ENCODE peak calls at places on chromosomes 7 and 10, in five cellular contexts. L is breast epithelium, C is IMR-90, O is uterus, K is heart left ventricle. I is an unnamed sample.
A peak's percentile ranks its signal among the peaks of the same experiment; 100 is the strongest.

GRCh38 chr7:156192921-156193320 is 380.7 kb upstream of the SHH start:
- DNase-seq in K (no peak), L (no peak), O (no peak), C (no peak), I (no peak)

GRCh38 chr7:45259966-45260646 is 102.5 kb downstream of the RAMP3 start:
- DNase-seq in K (peak; percentile 60), O (peak; percentile 43), L (peak; percentile 58), C (peak; percentile 7), I (peak; percentile 22)

GRCh38 chr10:120794390-120794789 is 56.8 kb upstream of the WDR11 start:
- DNase-seq in L (no peak), C (no peak), O (no peak), K (no peak), I (no peak)

GRCh38 chr7:83882551-83882950 is 233.6 kb upstream of the SEMA3E start:
- DNase-seq in K (no peak), L (no peak), C (no peak), O (no peak), I (no peak)

GRCh38 chr10:121310151-121310711 is 288.0 kb downstream of the FGFR2 start:
- DNase-seq in L (no peak), O (no peak), K (no peak), C (no peak), I (no peak)

GRCh38 chr10:53222806-53223205 is 450.2 kb upstream of the MBL2 start:
- DNase-seq in L (no peak), C (no peak), K (no peak), O (no peak), I (no peak)

GRCh38 chr10:45354261-45354660 is 19.8 kb upstream of the ALOX5 start:
- DNase-seq in L (no peak), K (no peak), C (no peak), O (no peak), I (no peak)

GRCh38 chr10:69051303-69051702 is 36.6 kb upstream of the SRGN start:
- DNase-seq in C (peak; percentile 82), K (peak; percentile 50), O (no peak), L (no peak), I (no peak)

GRCh38 chr7:20438248-20438647 is 107.5 kb downstream of the ITGB8 start:
- DNase-seq in L (no peak), K (no peak), O (no peak), C (no peak), I (no peak)

GRCh38 chr10:12636585-12636984 is 287.2 kb downstream of the CAMK1D start:
- DNase-seq in O (no peak), C (no peak), L (no peak), K (no peak), I (no peak)

GRCh38 chr10:12638103-12638502 is 288.8 kb downstream of the CAMK1D start:
- DNase-seq in K (no peak), L (no peak), C (peak; percentile 31), O (no peak), I (no peak)

GRCh38 chr10:12640026-12640425 is 290.7 kb downstream of the CAMK1D start:
- DNase-seq in O (no peak), L (no peak), K (no peak), C (no peak), I (no peak)

GRCh38 chr10:12638781-12639180 is 289.4 kb downstream of the CAMK1D start:
- DNase-seq in L (no peak), C (no peak), K (no peak), O (no peak), I (no peak)

DNA sequence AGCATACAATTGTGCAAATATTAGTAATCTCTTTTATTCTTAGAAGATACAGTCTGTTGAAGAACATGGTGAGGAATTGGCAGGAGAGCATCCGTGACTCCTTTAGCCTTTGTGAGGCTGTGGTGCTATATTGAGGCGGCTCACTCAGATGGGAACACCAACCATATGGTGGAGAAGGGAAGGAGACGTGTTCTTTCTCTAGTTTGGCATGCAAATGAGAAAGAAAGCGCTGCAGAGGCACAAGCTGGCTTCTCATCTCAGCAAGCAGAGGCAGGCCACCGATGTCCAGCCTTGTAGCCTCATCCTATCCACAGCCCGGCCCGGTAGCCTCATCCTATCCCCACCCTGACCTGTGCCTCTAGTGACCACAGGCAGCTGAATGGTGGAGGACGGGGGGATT is 288.3 kb downstream of the CAMK1D start:
- DNase-seq in L (no peak), K (no peak), C (no peak), O (no peak), I (no peak)
- TF ChIP-seq POLR2A in L (no peak), K (no peak), C (no peak), O (no peak), I (no peak)

DNA sequence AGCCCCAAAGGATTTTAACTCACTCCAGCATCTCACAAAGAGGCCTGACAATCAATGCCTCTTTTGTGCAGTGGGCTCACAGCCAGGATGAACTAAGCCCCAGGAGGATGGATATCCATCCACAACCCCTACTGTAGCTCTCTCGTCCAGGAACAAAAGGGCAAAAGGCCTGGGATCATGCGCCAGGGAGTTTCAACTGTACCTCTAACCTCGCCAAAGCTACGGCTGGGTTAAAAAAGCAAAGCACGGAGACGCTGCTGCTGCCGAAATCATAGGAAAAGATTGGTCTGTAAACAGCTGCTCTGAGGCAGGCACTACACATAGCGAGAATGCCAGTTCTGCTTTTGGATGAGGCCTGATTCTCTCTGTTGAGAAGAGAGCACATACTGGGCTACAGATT is 32.1 kb downstream of the VSTM4 start:
- DNase-seq in K (peak; percentile 48), C (no peak), L (no peak), O (peak; percentile 59), I (no peak)
- H3K4me1 ChIP-seq in K (peaks cover 34% of the 10 kb centered on the region), C (peaks cover 1% of the 10 kb centered on the region), L (no peaks in the 10 kb centered on the region), O (no peaks in the 10 kb centered on the region), I (no peaks in the 10 kb centered on the region)

GRCh38 chr7:148149730-148150129 is 440.8 kb upstream of the C7orf33 start:
- DNase-seq in K (no peak), C (no peak), O (no peak), L (no peak), I (no peak)
- TF ChIP-seq POLR2A in K (no peak), C (no peak), O (no peak), L (no peak), I (no peak)

GRCh38 chr7:123641901-123642300 is 13.8 kb upstream of the LMOD2 start:
- DNase-seq in K (no peak), C (no peak), L (no peak), O (no peak), I (no peak)
- H3K4me1 ChIP-seq in K (peaks cover 8% of the 10 kb centered on the region), C (peaks cover 3% of the 10 kb centered on the region), L (no peaks in the 10 kb centered on the region), O (no peaks in the 10 kb centered on the region), I (peaks cover 3% of the 10 kb centered on the region)

GRCh38 chr10:119489572-119490326 is 52.8 kb downstream of the RGS10 start:
- DNase-seq in C (no peak), L (no peak), O (peak; percentile 51), K (peak; percentile 31), I (no peak)
- TF ChIP-seq POLR2A in C (no peak), L (no peak), O (no peak), K (no peak), I (no peak)

GRCh38 chr7:149253665-149254064 is 8.3 kb upstream of the ZNF783 start:
- DNase-seq in L (no peak), C (no peak), K (no peak), O (no peak), I (no peak)

GRCh38 chr7:149248777-149249176 is 9.3 kb downstream of the ZNF212 start:
- DNase-seq in L (no peak), K (no peak), O (no peak), C (no peak), I (no peak)

GRCh38 chr7:149254181-149254858 is 7.7 kb upstream of the ZNF783 start:
- DNase-seq in C (no peak), O (no peak), K (no peak), L (no peak), I (no peak)

GRCh38 chr7:149255174-149255573 is 6.8 kb upstream of the ZNF783 start:
- DNase-seq in K (no peak), O (no peak), L (no peak), C (no peak), I (no peak)

DNA sequence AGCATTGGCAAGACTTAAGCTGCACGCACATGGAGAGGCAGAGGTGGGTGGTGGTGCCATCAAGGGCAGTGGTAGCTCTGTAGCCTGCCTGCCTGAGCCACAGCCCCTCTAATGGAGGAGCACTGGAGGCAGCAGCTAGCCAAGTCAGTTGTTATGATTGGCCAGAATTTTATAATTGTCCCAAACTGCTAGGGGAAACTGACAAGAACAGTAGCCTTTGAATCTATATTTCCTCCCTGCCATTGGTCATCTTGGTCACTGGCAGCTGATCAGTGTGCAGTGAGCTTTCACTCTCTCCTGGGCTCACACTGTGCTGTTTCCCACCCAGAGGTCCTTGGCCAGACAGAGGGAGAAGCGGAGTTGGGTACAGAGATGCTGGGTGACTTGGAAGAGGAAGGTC is 9.6 kb upstream of the ZNF783 start:
- DNase-seq in O (no peak), C (no peak), K (no peak), L (no peak), I (no peak)
- H3K4me1 ChIP-seq in O (no peaks in the 10 kb centered on the region), C (peaks cover 4% of the 10 kb centered on the region), K (no peaks in the 10 kb centered on the region), L (no peaks in the 10 kb centered on the region), I (no peaks in the 10 kb centered on the region)